ENCODE peak calls at places on chromosomes 13 and 19, in eight cellular contexts. One of them, this sample, is unnamed.

GRCh38 chr13:73966331-73966730 is 167.9 kb downstream of the KLF12 start:
- DNase-seq in HCT116: no peak
- DNase-seq in left ventricle myocardium inferior: no peak
- DNase-seq in RWPE2: no peak
- DNase-seq in cardiac fibroblast: no peak
- DNase-seq in brain microvascular endothelial cell: no peak
- DNase-seq in astrocyte of the spinal cord: no peak
- DNase-seq in body of pancreas: no peak
- DNase-seq in this sample: no peak

GRCh38 chr13:114116734-114117133 is 15.7 kb downstream of the RASA3 start:
- DNase-seq in brain microvascular endothelial cell: no peak
- DNase-seq in astrocyte of the spinal cord: no peak
- DNase-seq in cardiac fibroblast: no peak
- DNase-seq in body of pancreas: no peak
- DNase-seq in HCT116: no peak
- DNase-seq in RWPE2: no peak
- DNase-seq in left ventricle myocardium inferior: no peak
- DNase-seq in this sample: no peak

GRCh38 chr13:98542568-98543379 is 34.1 kb downstream of the STK24 start:
- DNase-seq in brain microvascular endothelial cell: no peak
- DNase-seq in astrocyte of the spinal cord: no peak
- DNase-seq in left ventricle myocardium inferior: no peak
- DNase-seq in cardiac fibroblast: no peak
- DNase-seq in body of pancreas: no peak
- DNase-seq in HCT116: no peak
- DNase-seq in RWPE2: no peak
- DNase-seq in this sample: no peak

GRCh38 chr19:10863107-10863700 is 8.1 kb upstream of the CARM1 start:
- DNase-seq in brain microvascular endothelial cell: peak; percentile 69
- DNase-seq in cardiac fibroblast: peak; percentile 64
- DNase-seq in left ventricle myocardium inferior: no peak
- DNase-seq in HCT116: no peak
- DNase-seq in body of pancreas: peak; percentile 52
- DNase-seq in RWPE2: no peak
- DNase-seq in astrocyte of the spinal cord: peak; percentile 56
- DNase-seq in this sample: no peak

GRCh38 chr19:887072-887471 is 5.9 kb downstream of the MED16 start:
- DNase-seq in astrocyte of the spinal cord: peak; percentile 80
- DNase-seq in HCT116: no peak
- DNase-seq in brain microvascular endothelial cell: peak; percentile 22
- DNase-seq in RWPE2: no peak
- DNase-seq in body of pancreas: peak; percentile 42
- DNase-seq in cardiac fibroblast: peak; percentile 52
- DNase-seq in left ventricle myocardium inferior: no peak
- DNase-seq in this sample: no peak

GRCh38 chr13:44368599-44369368 is 4.8 kb upstream of the SERP2 start:
- DNase-seq in RWPE2: no peak
- DNase-seq in HCT116: no peak
- DNase-seq in body of pancreas: no peak
- DNase-seq in astrocyte of the spinal cord: no peak
- DNase-seq in left ventricle myocardium inferior: no peak
- DNase-seq in brain microvascular endothelial cell: no peak
- DNase-seq in cardiac fibroblast: no peak
- DNase-seq in this sample: no peak

GRCh38 chr19:1943661-1944087 is 2.7 kb downstream of the CSNK1G2 start:
- DNase-seq in left ventricle myocardium inferior: no peak
- DNase-seq in HCT116: no peak
- DNase-seq in RWPE2: no peak
- DNase-seq in body of pancreas: no peak
- DNase-seq in brain microvascular endothelial cell: no peak
- DNase-seq in astrocyte of the spinal cord: no peak
- DNase-seq in cardiac fibroblast: no peak
- DNase-seq in this sample: no peak

GRCh38 chr13:109200556-109200955 is 571.1 kb downstream of the MYO16 start:
- DNase-seq in left ventricle myocardium inferior: no peak
- DNase-seq in cardiac fibroblast: peak; percentile 35
- DNase-seq in HCT116: no peak
- DNase-seq in body of pancreas: no peak
- DNase-seq in astrocyte of the spinal cord: no peak
- DNase-seq in RWPE2: no peak
- DNase-seq in brain microvascular endothelial cell: no peak
- DNase-seq in this sample: no peak

GRCh38 chr19:55647732-55648656 is at the start of gene CCDC106:
- DNase-seq in astrocyte of the spinal cord: peak; percentile 77
- DNase-seq in brain microvascular endothelial cell: peak; percentile 60
- DNase-seq in RWPE2: no peak
- DNase-seq in HCT116: no peak
- DNase-seq in left ventricle myocardium inferior: peak; percentile 74
- DNase-seq in body of pancreas: peak; percentile 68
- DNase-seq in cardiac fibroblast: peak; percentile 60
- DNase-seq in this sample: no peak

GRCh38 chr19:15251749-15252397 is 19.6 kb upstream of the EPHX3 start:
- DNase-seq in body of pancreas: peak; percentile 74
- DNase-seq in cardiac fibroblast: peak; percentile 95
- DNase-seq in HCT116: no peak
- DNase-seq in brain microvascular endothelial cell: peak; percentile 92
- DNase-seq in astrocyte of the spinal cord: peak; percentile 96
- DNase-seq in RWPE2: no peak
- DNase-seq in left ventricle myocardium inferior: peak; percentile 86
- DNase-seq in this sample: peak; percentile 94

GRCh38 chr13:80477641-80478443 is 136.9 kb upstream of the SPRY2 start:
- DNase-seq in body of pancreas: no peak
- DNase-seq in brain microvascular endothelial cell: no peak
- DNase-seq in left ventricle myocardium inferior: no peak
- DNase-seq in cardiac fibroblast: no peak
- DNase-seq in astrocyte of the spinal cord: no peak
- DNase-seq in HCT116: no peak
- DNase-seq in RWPE2: no peak
- DNase-seq in this sample: no peak

GRCh38 chr19:54952591-54953344 is 5.4 kb upstream of the NLRP7 start:
- DNase-seq in brain microvascular endothelial cell: peak; percentile 54
- DNase-seq in cardiac fibroblast: peak; percentile 37
- DNase-seq in body of pancreas: peak; percentile 37
- DNase-seq in RWPE2: no peak
- DNase-seq in astrocyte of the spinal cord: peak; percentile 36
- DNase-seq in left ventricle myocardium inferior: no peak
- DNase-seq in HCT116: no peak
- DNase-seq in this sample: no peak

GRCh38 chr19:27776524-27776923 is 1436.4 kb downstream of the UQCRFS1 start:
- DNase-seq in astrocyte of the spinal cord: no peak
- DNase-seq in brain microvascular endothelial cell: no peak
- DNase-seq in left ventricle myocardium inferior: no peak
- DNase-seq in cardiac fibroblast: peak; percentile 31
- DNase-seq in HCT116: no peak
- DNase-seq in RWPE2: no peak
- DNase-seq in body of pancreas: no peak
- DNase-seq in this sample: no peak

GRCh38 chr19:30682576-30683536 is 310.7 kb downstream of the ZNF536 start:
- DNase-seq in cardiac fibroblast: peak; percentile 84
- DNase-seq in brain microvascular endothelial cell: peak; percentile 73
- DNase-seq in astrocyte of the spinal cord: peak; percentile 78
- DNase-seq in HCT116: peak; percentile 12
- DNase-seq in left ventricle myocardium inferior: peak; percentile 68
- DNase-seq in body of pancreas: peak; percentile 76
- DNase-seq in RWPE2: no peak
- DNase-seq in this sample: peak; percentile 95

GRCh38 chr13:100789481-100789880 is 114.9 kb upstream of the TMTC4 start:
- DNase-seq in HCT116: no peak
- DNase-seq in astrocyte of the spinal cord: peak; percentile 41
- DNase-seq in cardiac fibroblast: peak; percentile 34
- DNase-seq in body of pancreas: no peak
- DNase-seq in left ventricle myocardium inferior: no peak
- DNase-seq in brain microvascular endothelial cell: peak; percentile 6
- DNase-seq in RWPE2: no peak
- DNase-seq in this sample: no peak

GRCh38 chr19:3873151-3873550 is 4.3 kb upstream of the ZFR2 start:
- DNase-seq in HCT116: no peak
- DNase-seq in body of pancreas: no peak
- DNase-seq in astrocyte of the spinal cord: no peak
- DNase-seq in cardiac fibroblast: no peak
- DNase-seq in left ventricle myocardium inferior: no peak
- DNase-seq in RWPE2: no peak
- DNase-seq in brain microvascular endothelial cell: no peak
- DNase-seq in this sample: no peak

GRCh38 chr19:48540110-48540509 is 11.9 kb upstream of the SULT2B1 start:
- DNase-seq in astrocyte of the spinal cord: no peak
- DNase-seq in body of pancreas: no peak
- DNase-seq in RWPE2: no peak
- DNase-seq in cardiac fibroblast: no peak
- DNase-seq in left ventricle myocardium inferior: no peak
- DNase-seq in brain microvascular endothelial cell: no peak
- DNase-seq in HCT116: no peak
- DNase-seq in this sample: no peak

GRCh38 chr19:29260477-29261317 is 47.7 kb upstream of the UQCRFS1 start:
- DNase-seq in astrocyte of the spinal cord: no peak
- DNase-seq in cardiac fibroblast: peak; percentile 51
- DNase-seq in HCT116: peak; percentile 36
- DNase-seq in body of pancreas: no peak
- DNase-seq in RWPE2: no peak
- DNase-seq in brain microvascular endothelial cell: no peak
- DNase-seq in left ventricle myocardium inferior: no peak
- DNase-seq in this sample: peak; percentile 46
- TF ChIP-seq CTCF in astrocyte of the spinal cord: peak; percentile 12
- TF ChIP-seq CTCF in cardiac fibroblast: peak; percentile 51
- TF ChIP-seq CTCF in HCT116: peak; percentile 73
- TF ChIP-seq CTCF in body of pancreas: no peak
- TF ChIP-seq CTCF in RWPE2: peak; percentile 29
- TF ChIP-seq CTCF in brain microvascular endothelial cell: peak; percentile 38
- TF ChIP-seq CTCF in left ventricle myocardium inferior: peak; percentile 34
- TF ChIP-seq CTCF in this sample: no peak

DNA sequence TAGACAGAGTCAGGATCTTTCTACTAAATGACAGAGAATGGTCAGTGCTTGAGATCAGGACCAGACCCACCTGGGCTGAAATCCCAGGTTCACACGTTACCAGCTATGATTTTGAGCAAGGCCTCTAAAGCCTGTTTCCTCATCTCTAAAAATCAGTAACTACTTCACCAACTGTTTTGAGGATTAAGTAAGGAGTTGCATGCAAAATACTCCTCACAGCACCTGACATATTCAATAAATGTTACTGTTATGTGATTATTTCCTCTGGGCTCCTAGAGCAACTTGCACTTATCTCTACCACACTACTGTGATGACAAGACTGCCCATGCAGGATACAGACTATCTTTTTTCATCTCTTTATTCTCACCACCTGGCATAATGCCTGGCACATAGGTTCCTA is 1.9 kb downstream of the KATNAL1 start:
- DNase-seq in HCT116: no peak
- DNase-seq in astrocyte of the spinal cord: no peak
- DNase-seq in cardiac fibroblast: no peak
- DNase-seq in brain microvascular endothelial cell: no peak
- DNase-seq in body of pancreas: no peak
- DNase-seq in RWPE2: no peak
- DNase-seq in left ventricle myocardium inferior: no peak
- DNase-seq in this sample: no peak
- H3K4me3 ChIP-seq in HCT116: peak overlapping the region; percentile 69
- H3K4me3 ChIP-seq in astrocyte of the spinal cord: peak overlapping the region; percentile 78
- H3K4me3 ChIP-seq in cardiac fibroblast: peak overlapping the region; percentile 94
- H3K4me3 ChIP-seq in brain microvascular endothelial cell: no peak overlapping the region
- H3K4me3 ChIP-seq in body of pancreas: no peak overlapping the region
- H3K4me3 ChIP-seq in RWPE2: peak overlapping the region; percentile 93
- H3K4me3 ChIP-seq in left ventricle myocardium inferior: peak overlapping the region; percentile 89
- H3K4me3 ChIP-seq in this sample: no peak overlapping the region

GRCh38 chr19:38657633-38658222 is 10.3 kb downstream of the ACTN4 start:
- DNase-seq in RWPE2: peak; percentile 91
- DNase-seq in astrocyte of the spinal cord: peak; percentile 82
- DNase-seq in HCT116: peak; percentile 71
- DNase-seq in body of pancreas: no peak
- DNase-seq in cardiac fibroblast: peak; percentile 91
- DNase-seq in brain microvascular endothelial cell: peak; percentile 76
- DNase-seq in left ventricle myocardium inferior: no peak
- DNase-seq in this sample: no peak

GRCh38 chr19:38658462-38659306 is 11.2 kb downstream of the ACTN4 start:
- DNase-seq in RWPE2: no peak
- DNase-seq in brain microvascular endothelial cell: peak; percentile 98
- DNase-seq in body of pancreas: peak; percentile 91
- DNase-seq in HCT116: peak; percentile 83
- DNase-seq in left ventricle myocardium inferior: no peak
- DNase-seq in astrocyte of the spinal cord: peak; percentile 100
- DNase-seq in cardiac fibroblast: peak; percentile 100
- DNase-seq in this sample: peak; percentile 70

GRCh38 chr19:38654478-38655079 is 7.1 kb downstream of the ACTN4 start:
- DNase-seq in cardiac fibroblast: no peak
- DNase-seq in RWPE2: no peak
- DNase-seq in brain microvascular endothelial cell: no peak
- DNase-seq in body of pancreas: no peak
- DNase-seq in astrocyte of the spinal cord: no peak
- DNase-seq in HCT116: no peak
- DNase-seq in left ventricle myocardium inferior: no peak
- DNase-seq in this sample: no peak

GRCh38 chr19:38655148-38655824 is 7.8 kb downstream of the ACTN4 start:
- DNase-seq in brain microvascular endothelial cell: no peak
- DNase-seq in cardiac fibroblast: peak; percentile 54
- DNase-seq in HCT116: no peak
- DNase-seq in left ventricle myocardium inferior: no peak
- DNase-seq in body of pancreas: no peak
- DNase-seq in astrocyte of the spinal cord: no peak
- DNase-seq in RWPE2: no peak
- DNase-seq in this sample: no peak

DNA sequence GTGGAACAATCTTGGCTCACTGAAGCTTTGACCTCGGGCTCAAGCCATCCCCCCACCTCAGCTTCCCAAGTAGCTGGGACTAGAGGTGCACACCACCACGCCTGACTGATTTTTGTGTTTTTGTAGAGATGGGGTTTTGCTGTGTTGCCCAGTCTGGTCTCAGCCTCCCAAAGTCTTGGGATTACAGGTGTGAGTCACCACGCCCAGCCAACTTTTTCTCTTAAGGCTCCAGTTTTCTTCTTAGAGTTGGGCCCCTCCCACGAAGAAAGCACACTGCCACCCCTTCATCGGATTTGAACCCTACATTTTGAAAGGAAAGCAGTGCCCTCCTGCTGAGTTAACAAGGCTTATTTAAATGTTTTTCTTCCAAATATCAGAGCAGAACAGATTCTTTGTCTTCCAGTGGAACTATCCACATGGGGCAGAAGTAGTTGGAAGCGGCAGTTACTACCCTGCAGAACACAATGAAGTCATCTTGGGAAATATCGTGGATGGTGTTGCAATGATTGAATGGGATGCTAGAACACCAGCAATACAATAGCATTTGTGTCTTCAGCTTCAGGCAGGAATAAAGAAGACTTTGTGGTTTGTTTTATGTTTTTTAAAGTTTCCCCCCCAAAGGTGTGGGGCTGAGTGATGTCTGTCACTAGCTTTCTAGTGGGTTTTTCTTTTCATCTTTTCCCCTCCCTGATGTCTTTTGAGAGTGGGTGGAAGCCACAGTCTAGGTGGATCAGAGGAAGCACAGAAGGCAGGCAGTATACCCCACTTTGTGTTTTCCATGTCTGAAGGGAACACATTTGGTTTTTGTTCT is 8.9 kb downstream of the ACTN4 start:
- DNase-seq in brain microvascular endothelial cell: peak; percentile 63
- DNase-seq in body of pancreas: no peak
- DNase-seq in HCT116: no peak
- DNase-seq in astrocyte of the spinal cord: peak; percentile 68
- DNase-seq in left ventricle myocardium inferior: no peak
- DNase-seq in cardiac fibroblast: peak; percentile 92
- DNase-seq in RWPE2: no peak
- DNase-seq in this sample: no peak
- TF ChIP-seq CTCF in brain microvascular endothelial cell: no peak
- TF ChIP-seq CTCF in body of pancreas: no peak
- TF ChIP-seq CTCF in HCT116: no peak
- TF ChIP-seq CTCF in astrocyte of the spinal cord: no peak
- TF ChIP-seq CTCF in left ventricle myocardium inferior: no peak
- TF ChIP-seq CTCF in cardiac fibroblast: peak; percentile 6
- TF ChIP-seq CTCF in RWPE2: no peak
- TF ChIP-seq CTCF in this sample: no peak

GRCh38 chr19:17266589-17266974 is 661 bp upstream of the BABAM1 start:
- DNase-seq in left ventricle myocardium inferior: no peak
- DNase-seq in HCT116: no peak
- DNase-seq in brain microvascular endothelial cell: no peak
- DNase-seq in cardiac fibroblast: no peak
- DNase-seq in body of pancreas: no peak
- DNase-seq in RWPE2: no peak
- DNase-seq in astrocyte of the spinal cord: no peak
- DNase-seq in this sample: no peak
- H3K4me3 ChIP-seq in left ventricle myocardium inferior: peak overlapping the region; percentile 96
- H3K4me3 ChIP-seq in HCT116: no peak overlapping the region
- H3K4me3 ChIP-seq in brain microvascular endothelial cell: no peak overlapping the region
- H3K4me3 ChIP-seq in cardiac fibroblast: no peak overlapping the region
- H3K4me3 ChIP-seq in body of pancreas: no peak overlapping the region
- H3K4me3 ChIP-seq in RWPE2: no peak overlapping the region
- H3K4me3 ChIP-seq in astrocyte of the spinal cord: no peak overlapping the region
- H3K4me3 ChIP-seq in this sample: no peak overlapping the region

This sample was measured in lower leg skin.